ENCODE peak calls at places on chromosome 21, in six cellular contexts. One of them, this sample, is unnamed.

GRCh38 chr21:36784942-36785341 is 86.0 kb downstream of the SIM2 start:
- DNase-seq in lower lobe of right lung: no peak
- DNase-seq in A549: no peak
- DNase-seq in body of pancreas: no peak
- DNase-seq in GM12865: no peak
- DNase-seq in cardiac fibroblast: no peak
- DNase-seq in this sample: no peak

GRCh38 chr21:44834951-44835646 is 17.2 kb upstream of the SUMO3 start:
- DNase-seq in lower lobe of right lung: no peak
- DNase-seq in A549: peak; percentile 21
- DNase-seq in body of pancreas: no peak
- DNase-seq in GM12865: no peak
- DNase-seq in cardiac fibroblast: no peak
- DNase-seq in this sample: no peak

GRCh38 chr21:45050786-45051489 is 23.4 kb upstream of the ADARB1 start:
- DNase-seq in lower lobe of right lung: no peak
- DNase-seq in A549: peak; percentile 55
- DNase-seq in body of pancreas: no peak
- DNase-seq in GM12865: no peak
- DNase-seq in cardiac fibroblast: peak; percentile 91
- DNase-seq in this sample: peak; percentile 89

GRCh38 chr21:44394733-44395132 is 41.3 kb downstream of the TRPM2 start:
- DNase-seq in lower lobe of right lung: no peak
- DNase-seq in A549: no peak
- DNase-seq in body of pancreas: no peak
- DNase-seq in GM12865: no peak
- DNase-seq in cardiac fibroblast: no peak
- DNase-seq in this sample: no peak

GRCh38 chr21:34907783-34908423 is 141.2 kb downstream of the RUNX1 start:
- DNase-seq in lower lobe of right lung: no peak
- DNase-seq in A549: no peak
- DNase-seq in body of pancreas: no peak
- DNase-seq in GM12865: no peak
- DNase-seq in cardiac fibroblast: no peak
- DNase-seq in this sample: no peak

GRCh38 chr21:36429672-36430546 is 44.7 kb downstream of the CHAF1B start:
- DNase-seq in lower lobe of right lung: peak; percentile 81
- DNase-seq in A549: peak; percentile 92
- DNase-seq in body of pancreas: peak; percentile 67
- DNase-seq in GM12865: peak; percentile 88
- DNase-seq in cardiac fibroblast: peak; percentile 100
- DNase-seq in this sample: peak; percentile 92

GRCh38 chr21:28257276-28257675 is 735.4 kb downstream of the LTN1 start:
- DNase-seq in lower lobe of right lung: no peak
- DNase-seq in A549: no peak
- DNase-seq in body of pancreas: no peak
- DNase-seq in GM12865: no peak
- DNase-seq in cardiac fibroblast: peak; percentile 63
- DNase-seq in this sample: no peak

GRCh38 chr21:26385721-26386120 is 187.4 kb downstream of the CYYR1 start:
- DNase-seq in lower lobe of right lung: no peak
- DNase-seq in A549: no peak
- DNase-seq in body of pancreas: no peak
- DNase-seq in GM12865: no peak
- DNase-seq in cardiac fibroblast: peak; percentile 55
- DNase-seq in this sample: no peak

GRCh38 chr21:37043818-37044217 is 29.1 kb downstream of the PIGP start:
- DNase-seq in lower lobe of right lung: no peak
- DNase-seq in A549: no peak
- DNase-seq in body of pancreas: no peak
- DNase-seq in GM12865: no peak
- DNase-seq in cardiac fibroblast: no peak
- DNase-seq in this sample: no peak

GRCh38 chr21:33473344-33473743 is 6.4 kb downstream of the TMEM50B start:
- DNase-seq in lower lobe of right lung: no peak
- DNase-seq in A549: no peak
- DNase-seq in body of pancreas: no peak
- DNase-seq in GM12865: no peak
- DNase-seq in cardiac fibroblast: no peak
- DNase-seq in this sample: no peak

GRCh38 chr21:45129231-45129923 is 55.0 kb downstream of the ADARB1 start:
- DNase-seq in lower lobe of right lung: no peak
- DNase-seq in A549: no peak
- DNase-seq in body of pancreas: no peak
- DNase-seq in GM12865: no peak
- DNase-seq in cardiac fibroblast: peak; percentile 65
- DNase-seq in this sample: no peak

GRCh38 chr21:36437745-36438128 is 42.2 kb downstream of the CLDN14 start:
- DNase-seq in lower lobe of right lung: no peak
- DNase-seq in A549: peak; percentile 78
- DNase-seq in body of pancreas: peak; percentile 45
- DNase-seq in GM12865: peak; percentile 26
- DNase-seq in cardiac fibroblast: peak; percentile 96
- DNase-seq in this sample: peak; percentile 74

GRCh38 chr21:37130971-37131370 is 57.9 kb downstream of the TTC3 start:
- DNase-seq in lower lobe of right lung: no peak
- DNase-seq in A549: no peak
- DNase-seq in body of pancreas: no peak
- DNase-seq in GM12865: no peak
- DNase-seq in cardiac fibroblast: peak; percentile 53
- DNase-seq in this sample: no peak

GRCh38 chr21:17539323-17539722 is 26.5 kb downstream of the CXADR start:
- DNase-seq in lower lobe of right lung: no peak
- DNase-seq in A549: no peak
- DNase-seq in body of pancreas: no peak
- DNase-seq in GM12865: no peak
- DNase-seq in cardiac fibroblast: no peak
- DNase-seq in this sample: no peak

GRCh38 chr21:14736162-14736561 is 190.0 kb upstream of the SAMSN1 start:
- DNase-seq in lower lobe of right lung: no peak
- DNase-seq in A549: no peak
- DNase-seq in body of pancreas: no peak
- DNase-seq in GM12865: peak; percentile 73
- DNase-seq in cardiac fibroblast: no peak
- DNase-seq in this sample: no peak

GRCh38 chr21:38887062-38887686 is 81.4 kb downstream of the ETS2 start:
- DNase-seq in lower lobe of right lung: no peak
- DNase-seq in A549: no peak
- DNase-seq in body of pancreas: no peak
- DNase-seq in GM12865: no peak
- DNase-seq in cardiac fibroblast: no peak
- DNase-seq in this sample: no peak
- TF ChIP-seq CTCF in lower lobe of right lung: no peak
- TF ChIP-seq CTCF in A549: no peak
- TF ChIP-seq CTCF in body of pancreas: no peak
- TF ChIP-seq CTCF in GM12865: no peak
- TF ChIP-seq CTCF in cardiac fibroblast: no peak
- TF ChIP-seq CTCF in this sample: no peak

GRCh38 chr21:39024538-39024937 is 158.7 kb downstream of the PSMG1 start:
- DNase-seq in lower lobe of right lung: no peak
- DNase-seq in A549: no peak
- DNase-seq in body of pancreas: no peak
- DNase-seq in GM12865: no peak
- DNase-seq in cardiac fibroblast: no peak
- DNase-seq in this sample: no peak
- H3K4me3 ChIP-seq in lower lobe of right lung: no peak overlapping the region
- H3K4me3 ChIP-seq in A549: no peak overlapping the region
- H3K4me3 ChIP-seq in body of pancreas: no peak overlapping the region
- H3K4me3 ChIP-seq in GM12865: no peak overlapping the region
- H3K4me3 ChIP-seq in cardiac fibroblast: no peak overlapping the region
- H3K4me3 ChIP-seq in this sample: no peak overlapping the region

GRCh38 chr21:41169258-41169576 is 1.3 kb downstream of the BACE2 start:
- DNase-seq in lower lobe of right lung: no peak
- DNase-seq in A549: no peak
- DNase-seq in body of pancreas: no peak
- DNase-seq in GM12865: no peak
- DNase-seq in cardiac fibroblast: no peak
- DNase-seq in this sample: no peak
- TF ChIP-seq CTCF in lower lobe of right lung: no peak
- TF ChIP-seq CTCF in A549: no peak
- TF ChIP-seq CTCF in body of pancreas: no peak
- TF ChIP-seq CTCF in GM12865: no peak
- TF ChIP-seq CTCF in cardiac fibroblast: no peak
- TF ChIP-seq CTCF in this sample: no peak

GRCh38 chr21:42974832-42975820 is 764 bp downstream of the PKNOX1 start:
- DNase-seq in lower lobe of right lung: peak; percentile 78
- DNase-seq in A549: peak; percentile 56
- DNase-seq in body of pancreas: peak; percentile 73
- DNase-seq in GM12865: peak; percentile 77
- DNase-seq in cardiac fibroblast: peak; percentile 61
- DNase-seq in this sample: no peak

GRCh38 chr21:42970946-42971653 is 3.3 kb upstream of the PKNOX1 start:
- DNase-seq in lower lobe of right lung: no peak
- DNase-seq in A549: no peak
- DNase-seq in body of pancreas: no peak
- DNase-seq in GM12865: no peak
- DNase-seq in cardiac fibroblast: no peak
- DNase-seq in this sample: no peak

GRCh38 chr21:42971897-42972275 is 2.5 kb upstream of the PKNOX1 start:
- DNase-seq in lower lobe of right lung: no peak
- DNase-seq in A549: no peak
- DNase-seq in body of pancreas: no peak
- DNase-seq in GM12865: no peak
- DNase-seq in cardiac fibroblast: no peak
- DNase-seq in this sample: no peak

GRCh38 chr21:42973991-42974831 is at the start of gene PKNOX1:
- DNase-seq in lower lobe of right lung: peak; percentile 100
- DNase-seq in A549: peak; percentile 98
- DNase-seq in body of pancreas: peak; percentile 100
- DNase-seq in GM12865: peak; percentile 100
- DNase-seq in cardiac fibroblast: peak; percentile 98
- DNase-seq in this sample: peak; percentile 91

GRCh38 chr21:42973309-42973990 is 912 bp upstream of the PKNOX1 start:
- DNase-seq in lower lobe of right lung: peak; percentile 55
- DNase-seq in A549: no peak
- DNase-seq in body of pancreas: peak; percentile 8
- DNase-seq in GM12865: no peak
- DNase-seq in cardiac fibroblast: no peak
- DNase-seq in this sample: no peak
- H3K4me3 ChIP-seq in lower lobe of right lung: peak overlapping the region; percentile 68
- H3K4me3 ChIP-seq in A549: peak overlapping the region; percentile 50
- H3K4me3 ChIP-seq in body of pancreas: peak overlapping the region; percentile 10
- H3K4me3 ChIP-seq in GM12865: peak overlapping the region; percentile 50
- H3K4me3 ChIP-seq in cardiac fibroblast: peak overlapping the region; percentile 64
- H3K4me3 ChIP-seq in this sample: peak overlapping the region; percentile 63

This sample was measured in AG09309.